ENCODE peak calls at places on chromosomes 6 and 20, in six cellular contexts. X is CD8-positive, alpha-beta T cell; O is psoas muscle; A is H1; V is Calu3; Q is PC-3. P is an unnamed sample.

GRCh38 chr20:33757046-33757445 is 25.2 kb downstream of the ZNF341 start:
- DNase-seq in O (no peak), A (no peak), X (no peak), Q (no peak), V (no peak), P (no peak)

GRCh38 chr6:155483858-155484257 is 28.2 kb upstream of the NOX3 start:
- DNase-seq in X (no peak), O (no peak), V (no peak), A (no peak), Q (no peak), P (no peak)

GRCh38 chr20:8510808-8511207 is 378.7 kb downstream of the PLCB1 start:
- DNase-seq in V (no peak), O (no peak), X (no peak), Q (no peak), A (no peak), P (no peak)

GRCh38 chr6:56259682-56260081 is 12.3 kb upstream of the COL21A1 start:
- DNase-seq in A (no peak), X (no peak), Q (peak), V (peak), O (no peak), P (no peak)

GRCh38 chr6:53573299-53573698 is 28.4 kb upstream of the GCLC start:
- DNase-seq in O (no peak), Q (no peak), V (no peak), A (no peak), X (no peak), P (peak)

GRCh38 chr6:34592208-34592952 is 36.3 kb upstream of the SPDEF start:
- DNase-seq in A (no peak), O (no peak), V (no peak), X (no peak), Q (no peak), P (no peak)

GRCh38 chr6:16486661-16487060 is 248.3 kb downstream of the GMPR start:
- DNase-seq in A (no peak), Q (no peak), X (peak), V (no peak), O (no peak), P (no peak)

GRCh38 chr6:11069760-11070159 is 23.9 kb upstream of the SMIM13 start:
- DNase-seq in O (no peak), A (no peak), Q (peak), V (no peak), X (no peak), P (no peak)

GRCh38 chr6:150627601-150628012 is 27.9 kb downstream of the PLEKHG1 start:
- DNase-seq in X (no peak), Q (peak), V (no peak), O (no peak), A (no peak), P (no peak)

GRCh38 chr20:4959582-4959981 is 41.7 kb downstream of the SLC23A2 start:
- DNase-seq in X (no peak), A (no peak), O (no peak), V (no peak), Q (no peak), P (no peak)

DNA sequence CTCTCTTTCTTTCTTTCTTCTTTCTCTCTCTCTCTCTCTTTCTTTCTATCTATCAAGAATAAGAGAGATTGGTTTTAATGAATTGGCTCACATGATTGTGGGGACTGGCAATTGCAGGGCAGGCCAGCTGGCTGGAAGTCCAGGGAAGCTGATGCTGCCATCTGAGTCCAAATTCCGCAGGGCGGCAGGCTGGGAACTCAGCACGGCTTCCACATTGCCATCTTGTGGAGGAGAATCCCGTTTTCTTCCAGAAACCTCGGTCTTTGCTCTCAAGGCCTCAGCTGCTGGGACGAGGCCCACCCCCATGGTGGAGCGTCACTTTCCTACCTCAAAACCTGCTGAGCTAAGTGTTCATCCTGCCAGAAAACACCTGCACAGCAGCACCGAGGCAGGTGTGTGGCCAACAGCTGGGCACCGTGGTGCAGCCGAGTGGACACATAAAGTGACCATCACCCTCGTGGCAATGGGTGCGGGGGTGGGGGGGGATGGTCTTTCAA is 58.8 kb upstream of the SLCO4A1 start:
- DNase-seq in V (no peak), X (no peak), O (no peak), A (no peak), Q (peak), P (no peak)
- TF ChIP-seq CTCF in V (no peak), X (no peak), O (peak), A (no peak), Q (peak), P (no peak)

DNA sequence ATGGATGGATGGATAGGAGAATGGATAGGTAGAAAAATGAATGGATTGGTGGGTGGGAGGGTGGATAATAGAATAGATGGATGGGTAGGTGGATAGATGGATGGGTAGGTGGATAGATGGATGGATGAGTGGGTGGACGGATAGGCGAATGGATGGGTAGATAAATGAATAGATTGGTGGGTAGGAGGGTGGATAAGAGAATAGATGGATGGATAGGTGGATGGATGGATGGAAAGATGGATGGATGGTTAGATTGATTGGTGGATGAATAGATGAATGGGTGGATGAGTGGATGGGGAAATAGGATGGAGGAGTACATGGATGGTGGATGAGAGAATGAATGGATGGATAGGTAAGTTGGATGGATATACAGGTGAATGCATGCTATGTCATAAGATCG is 110.5 kb downstream of the CEBPB start:
- DNase-seq in A (no peak), Q (no peak), V (no peak), O (no peak), X (no peak), P (no peak)
- TF ChIP-seq CTCF in A (no peak), Q (no peak), V (no peak), O (no peak), X (no peak), P (no peak)

GRCh38 chr6:6863957-6864639 is 243.7 kb upstream of the RREB1 start:
- DNase-seq in Q (no peak), A (no peak), V (no peak), X (no peak), O (no peak), P (no peak)
- TF ChIP-seq CTCF in Q (no peak), A (no peak), V (no peak), X (no peak), O (no peak), P (no peak)

DNA sequence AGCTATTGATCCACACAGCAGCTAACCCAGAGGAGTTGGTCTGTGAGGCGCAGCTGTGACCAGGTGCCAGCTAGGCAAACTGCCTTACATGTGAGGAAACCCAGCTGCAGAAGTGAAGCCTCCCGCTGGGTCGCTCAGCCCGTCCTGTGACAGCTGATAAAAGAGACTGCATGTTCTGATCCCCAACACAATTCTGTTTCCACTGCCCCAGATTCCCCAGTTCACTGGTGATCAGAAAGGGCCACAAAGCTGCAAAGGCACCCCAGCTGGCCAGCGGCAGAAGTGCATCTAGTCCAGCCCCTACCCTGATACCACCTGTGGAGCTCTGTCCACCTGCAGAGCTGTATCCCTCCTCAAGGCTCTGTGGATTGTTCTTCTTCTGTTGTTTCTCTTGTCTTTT is 64.5 kb downstream of the CTNNBL1 start:
- DNase-seq in V (peak), X (no peak), Q (peak), O (no peak), A (no peak), P (peak)
- TF ChIP-seq CTCF in V (peak), X (no peak), Q (peak), O (no peak), A (peak), P (peak)

GRCh38 chr6:144331610-144332009 is 46.5 kb downstream of the UTRN start:
- DNase-seq in V (no peak), X (no peak), Q (peak), A (no peak), O (no peak), P (no peak)
- TF ChIP-seq CTCF in V (no peak), X (no peak), Q (no peak), A (no peak), O (no peak), P (no peak)

GRCh38 chr6:149560736-149561135 is 5.4 kb upstream of the GINM1 start:
- DNase-seq in O (no peak), X (peak), A (no peak), V (peak), Q (peak), P (peak)
- TF ChIP-seq CTCF in O (peak), X (peak), A (peak), V (no peak), Q (peak), P (peak)